ENCODE peak calls at places on chromosome 16, in seven cellular contexts. V is HTR-8/SVneo; U is spleen; P is breast epithelium; Q is effector CD4-positive, alpha-beta T cell; G is fibroblast of villous mesenchyme; I is effector CD8-positive, alpha-beta T cell. F is an unnamed sample.

GRCh38 chr16:88321635-88322499 is 60.9 kb upstream of the ZNF469 start:
- DNase-seq in V (no peak), U (no peak), P (no peak), Q (no peak), G (no peak), I (no peak), F (no peak)

GRCh38 chr16:28321700-28322411 is 29.5 kb downstream of the SBK1 start:
- DNase-seq in V (peak), U (no peak), P (no peak), Q (no peak), G (peak), I (no peak), F (peak)

GRCh38 chr16:60684002-60684401 is 1352.2 kb downstream of the CDH8 start:
- DNase-seq in V (no peak), U (no peak), P (no peak), Q (no peak), G (no peak), I (no peak), F (no peak)

GRCh38 chr16:77570574-77570973 is 135.7 kb upstream of the ADAMTS18 start:
- DNase-seq in V (no peak), U (no peak), P (no peak), Q (no peak), G (no peak), I (no peak), F (no peak)

GRCh38 chr16:27977966-27978365 is 85.5 kb downstream of the GSG1L start:
- DNase-seq in V (no peak), U (peak), P (no peak), Q (no peak), G (no peak), I (no peak), F (no peak)

GRCh38 chr16:26795184-26795583 is 271.5 kb upstream of the C16orf82 start:
- DNase-seq in V (no peak), U (no peak), P (no peak), Q (no peak), G (no peak), I (no peak), F (no peak)

GRCh38 chr16:50234771-50235556 is 31.4 kb upstream of the ADCY7 start:
- DNase-seq in V (no peak), U (no peak), P (no peak), Q (no peak), G (no peak), I (no peak), F (no peak)

GRCh38 chr16:2785101-2785991 is 2.0 kb downstream of the PRSS33 start:
- DNase-seq in V (no peak), U (peak), P (peak), Q (no peak), G (no peak), I (no peak), F (peak)

GRCh38 chr16:4265676-4266075 is 7.1 kb downstream of the TFAP4 start:
- DNase-seq in V (no peak), U (no peak), P (no peak), Q (no peak), G (no peak), I (no peak), F (no peak)

GRCh38 chr16:21563676-21564075 is 35.7 kb upstream of the METTL9 start:
- DNase-seq in V (no peak), U (peak), P (peak), Q (no peak), G (no peak), I (no peak), F (no peak)

GRCh38 chr16:30750876-30751465 is 2.7 kb downstream of the PHKG2 start:
- DNase-seq in V (no peak), U (no peak), P (no peak), Q (no peak), G (no peak), I (no peak), F (no peak)

GRCh38 chr16:15682105-15682570 is 32.1 kb downstream of the NDE1 start:
- DNase-seq in V (peak), U (no peak), P (no peak), Q (peak), G (peak), I (no peak), F (no peak)

GRCh38 chr16:82990155-82990554 is 363.4 kb downstream of the CDH13 start:
- DNase-seq in V (no peak), U (no peak), P (no peak), Q (no peak), G (peak), I (no peak), F (no peak)

GRCh38 chr16:1121601-1122000 is 25.6 kb upstream of the C1QTNF8 start:
- DNase-seq in V (no peak), U (no peak), P (no peak), Q (no peak), G (no peak), I (no peak), F (no peak)

GRCh38 chr16:23835390-23836077 is at the start of gene PRKCB:
- DNase-seq in V (no peak), U (peak), P (no peak), Q (peak), G (peak), I (peak), F (peak)

GRCh38 chr16:2359919-2360318 is 19.4 kb upstream of the ABCA3 start:
- DNase-seq in V (no peak), U (no peak), P (no peak), Q (no peak), G (no peak), I (no peak), F (no peak)

GRCh38 chr16:85796152-85796551 is 3.2 kb downstream of the EMC8 start:
- DNase-seq in V (no peak), U (no peak), P (no peak), Q (no peak), G (no peak), I (no peak), F (no peak)

GRCh38 chr16:48105456-48105855 is 50.3 kb downstream of the ABCC12 start:
- DNase-seq in V (no peak), U (no peak), P (no peak), Q (no peak), G (no peak), I (no peak), F (no peak)

GRCh38 chr16:65154321-65154720 is 32.5 kb upstream of the CDH11 start:
- DNase-seq in V (no peak), U (no peak), P (no peak), Q (no peak), G (no peak), I (no peak), F (no peak)

GRCh38 chr16:68275611-68276191 is 11.4 kb downstream of the SLC7A6 start:
- DNase-seq in V (no peak), U (no peak), P (no peak), Q (peak), G (no peak), I (peak), F (peak)

GRCh38 chr16:25006504-25007055 is 8.6 kb downstream of the ARHGAP17 start:
- DNase-seq in V (no peak), U (no peak), P (no peak), Q (no peak), G (peak), I (no peak), F (no peak)

GRCh38 chr16:84459941-84460405 is 44.5 kb downstream of the MEAK7 start:
- DNase-seq in V (no peak), U (peak), P (peak), Q (no peak), G (no peak), I (no peak), F (no peak)

GRCh38 chr16:14562691-14563491 is 67.2 kb downstream of the PARN start:
- DNase-seq in V (no peak), U (no peak), P (no peak), Q (no peak), G (peak), I (no peak), F (no peak)

GRCh38 chr16:67188798-67189197 is 1.1 kb downstream of the EXOC3L1 start:
- DNase-seq in V (no peak), U (no peak), P (no peak), Q (no peak), G (no peak), I (no peak), F (no peak)

GRCh38 chr16:57592591-57593003 is 35.8 kb upstream of the ADGRG1 start:
- DNase-seq in V (no peak), U (peak), P (no peak), Q (peak), G (no peak), I (peak), F (peak)